ENCODE peak calls at places on chromosome 21, in ten cellular contexts. K is sigmoid colon, Z is lung, V is endothelial cell, O is thoracic aorta, R is adrenal gland, S is GM06990, E is keratinocyte, Y is progenitor cell of endocrine pancreas, U is neural crest cell. L is an unnamed sample.

GRCh38 chr21:28742527-28742926 is 250.2 kb downstream of the LTN1 start:
- DNase-seq in V (no peak), S (no peak), U (no peak), E (no peak), R (no peak), O (no peak), Z (no peak), K (no peak), Y (no peak), L (peak; percentile 32)

GRCh38 chr21:25733859-25734653 is 648 bp downstream of the ATP5PF start:
- DNase-seq in R (peak; percentile 34), Y (no peak), O (no peak), V (no peak), Z (peak; percentile 32), S (no peak), U (no peak), K (no peak), E (no peak), L (no peak)

GRCh38 chr21:42553435-42553834 is 39.8 kb downstream of the SLC37A1 start:
- DNase-seq in U (no peak), R (no peak), K (no peak), V (no peak), Y (no peak), O (no peak), Z (no peak), E (no peak), S (no peak), L (no peak)

GRCh38 chr21:34075760-34076159 is 2.4 kb downstream of the MRPS6 start:
- DNase-seq in Z (no peak), U (no peak), S (no peak), O (no peak), V (no peak), K (no peak), E (no peak), R (no peak), Y (no peak), L (no peak)

GRCh38 chr21:41251961-41252642 is 64.5 kb upstream of the FAM3B start:
- DNase-seq in S (no peak), E (no peak), K (no peak), R (no peak), V (no peak), O (no peak), Z (no peak), U (no peak), Y (no peak), L (peak; percentile 64)

GRCh38 chr21:32581732-32582131 is 3.6 kb downstream of the TCP10L start:
- DNase-seq in K (no peak), R (no peak), Y (no peak), E (no peak), S (no peak), V (no peak), O (no peak), Z (no peak), U (no peak), L (no peak)

GRCh38 chr21:43597052-43597451 is 62.2 kb downstream of the HSF2BP start:
- DNase-seq in Y (no peak), K (no peak), U (no peak), Z (no peak), O (no peak), E (no peak), V (no peak), S (no peak), R (peak; percentile 43), L (peak; percentile 44)

GRCh38 chr21:42532466-42533181 is 19.0 kb downstream of the SLC37A1 start:
- DNase-seq in Z (peak; percentile 54), Y (no peak), E (no peak), U (no peak), R (peak; percentile 97), K (peak; percentile 87), S (no peak), O (peak; percentile 28), V (no peak), L (no peak)

GRCh38 chr21:41374867-41375533 is 13.2 kb downstream of the MX2 start:
- DNase-seq in S (no peak), Z (no peak), O (no peak), R (no peak), U (no peak), Y (no peak), E (no peak), K (no peak), V (no peak), L (no peak)

DNA sequence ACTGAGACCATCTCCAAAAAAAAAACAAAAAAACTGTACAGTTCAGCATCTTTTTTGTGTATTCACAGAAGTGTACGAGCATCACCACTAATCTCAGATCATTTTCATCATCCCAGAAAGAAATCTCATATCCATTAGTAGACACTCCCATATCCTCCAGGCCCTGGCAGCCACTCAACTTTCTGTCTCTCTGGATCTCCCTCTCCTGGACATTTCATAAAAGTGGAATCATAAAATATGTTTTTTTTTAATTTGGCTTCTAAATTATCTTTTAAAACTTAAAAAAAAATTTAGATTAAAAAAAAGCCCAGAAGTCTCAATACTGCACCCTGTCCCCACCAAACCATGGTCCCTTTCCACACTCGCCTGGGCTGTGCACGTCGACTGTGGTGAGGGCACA is 22.1 kb downstream of the RIPPLY3 start:
- DNase-seq in O (no peak), R (peak; percentile 10), V (no peak), Z (no peak), Y (no peak), U (no peak), E (no peak), K (no peak), S (no peak), L (no peak)
- TF ChIP-seq CTCF in O (no peak), R (no peak), V (no peak), Z (no peak), Y (no peak), U (peak; percentile 32), E (no peak), K (no peak), S (no peak), L (no peak)

GRCh38 chr21:36657999-36658398 is 40.9 kb upstream of the SIM2 start:
- DNase-seq in Y (no peak), K (no peak), Z (no peak), R (no peak), S (no peak), V (no peak), O (no peak), U (no peak), E (no peak), L (no peak)

GRCh38 chr21:36663033-36663855 is 35.7 kb upstream of the SIM2 start:
- DNase-seq in Z (no peak), S (no peak), K (no peak), O (no peak), E (no peak), R (no peak), U (no peak), Y (no peak), V (no peak), L (no peak)

GRCh38 chr21:36664678-36665022 is 34.3 kb upstream of the SIM2 start:
- DNase-seq in R (peak; percentile 40), O (no peak), U (no peak), S (no peak), Y (no peak), Z (no peak), E (no peak), K (no peak), V (no peak), L (no peak)

GRCh38 chr21:36658926-36659325 is 40.0 kb upstream of the SIM2 start:
- DNase-seq in Z (no peak), E (no peak), O (no peak), K (no peak), U (no peak), S (no peak), Y (no peak), V (no peak), R (no peak), L (no peak)

DNA sequence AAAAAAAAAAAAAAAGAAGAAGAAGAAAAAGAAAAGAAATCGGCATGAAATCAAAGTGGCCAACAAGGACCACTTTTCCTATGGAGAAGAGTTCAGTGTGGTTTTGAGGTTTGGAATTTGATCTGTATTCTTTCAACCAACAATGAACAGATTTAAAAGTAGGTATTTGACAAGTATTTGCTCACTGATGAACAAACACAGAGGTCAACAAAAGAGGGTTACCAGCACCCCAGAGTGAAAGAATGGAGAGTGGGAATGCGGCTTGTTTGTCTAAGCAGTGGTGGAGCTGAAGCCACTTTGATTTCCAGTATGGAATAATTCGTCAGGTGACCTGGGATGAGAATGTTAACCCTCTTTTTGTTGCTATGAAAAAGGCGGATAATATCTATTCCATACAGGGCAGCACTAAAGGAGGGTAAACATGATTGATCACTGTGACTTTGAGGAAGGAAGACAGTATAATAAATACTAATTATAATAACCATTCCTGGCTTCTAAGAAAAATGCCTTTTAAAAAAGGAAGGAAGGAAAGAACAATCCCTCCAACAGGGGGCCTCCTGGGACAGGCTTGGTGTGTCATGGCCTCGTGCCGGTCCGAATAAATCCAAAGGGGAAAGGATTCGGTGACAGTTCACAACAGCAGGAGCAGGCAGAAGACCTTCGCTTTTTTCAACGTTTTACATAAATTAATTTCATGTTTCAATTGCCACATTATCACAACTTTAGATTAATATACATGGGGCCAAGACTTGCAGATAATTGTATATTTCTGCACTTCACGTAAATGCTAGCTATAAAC is 37.2 kb upstream of the SIM2 start:
- DNase-seq in U (peak; percentile 33), V (peak; percentile 36), S (no peak), Y (no peak), O (no peak), R (peak; percentile 66), Z (no peak), K (no peak), E (no peak), L (peak; percentile 23)
- TF ChIP-seq CTCF in U (peak; percentile 59), V (no peak), S (peak; percentile 17), Y (peak; percentile 52), O (no peak), R (peak; percentile 20), Z (no peak), K (no peak), E (peak; percentile 23), L (peak; percentile 61)

GRCh38 chr21:46324390-46325072 is 575 bp downstream of the PCNT start:
- DNase-seq in Y (peak; percentile 75), V (peak; percentile 88), R (peak; percentile 85), O (peak; percentile 20), E (peak; percentile 40), Z (peak; percentile 86), K (peak; percentile 93), U (peak; percentile 90), S (peak; percentile 88), L (peak; percentile 46)
- TF ChIP-seq CTCF in Y (no peak), V (no peak), R (no peak), O (no peak), E (peak; percentile 18), Z (no peak), K (no peak), U (no peak), S (no peak), L (no peak)

DNA sequence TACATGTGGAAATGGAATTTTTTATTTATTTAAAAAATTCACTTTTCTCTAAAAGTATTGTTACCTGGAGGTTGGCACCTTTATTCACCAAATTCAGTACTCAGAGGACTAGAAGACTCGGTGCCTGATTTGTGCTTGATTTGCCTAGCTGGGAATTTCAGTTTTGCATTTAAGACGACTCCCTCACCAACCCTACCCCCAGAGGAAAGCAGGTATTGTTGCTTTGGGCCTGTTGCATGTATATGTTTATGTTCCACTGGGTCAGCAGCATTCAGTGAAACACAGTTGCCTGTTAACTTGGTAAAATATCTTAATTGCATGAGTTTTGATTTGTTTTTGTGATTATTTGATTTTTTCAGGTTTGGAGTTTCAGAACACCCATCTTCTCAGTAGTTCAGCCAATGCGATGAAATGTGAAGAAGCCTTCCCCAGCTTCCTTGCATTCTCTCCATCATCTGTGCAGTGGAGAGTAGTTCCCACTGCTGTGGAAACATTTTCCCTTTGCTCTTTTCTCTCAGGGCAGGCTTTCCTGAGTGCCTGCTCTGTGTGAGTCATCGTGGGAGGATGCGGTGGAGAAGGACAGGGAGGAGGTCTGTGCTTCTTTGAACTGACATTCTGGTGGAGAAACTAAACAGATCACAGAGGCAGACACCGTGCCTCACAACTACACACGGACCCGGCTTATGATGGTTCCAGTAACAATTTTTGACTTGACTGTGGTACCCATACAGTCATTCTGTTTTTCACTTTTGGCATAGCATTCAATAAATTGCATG is 6.4 kb downstream of the ADARB1 start:
- DNase-seq in Y (no peak), E (no peak), V (no peak), K (peak; percentile 88), Z (no peak), O (no peak), R (peak; percentile 21), S (no peak), U (no peak), L (no peak)
- TF ChIP-seq CTCF in Y (no peak), E (no peak), V (no peak), K (no peak), Z (no peak), O (no peak), R (no peak), S (no peak), U (no peak), L (no peak)